ENCODE peak calls at places on chromosomes 2 and 18, in nine cellular contexts. E, F, Z, P, X, Q, Y, T and H are unnamed samples.

GRCh38 chr2:23824777-23825212 is 102.1 kb downstream of the ATAD2B start:
- DNase-seq in X (no peak), Y (peak; percentile 50), Z (no peak), P (no peak), F (peak; percentile 22), Q (peak; percentile 60), T (no peak), E (no peak), H (peak; percentile 54)

GRCh38 chr2:211751853-211752252 is 786.7 kb downstream of the ERBB4 start:
- DNase-seq in E (no peak), F (no peak), Y (no peak), Q (no peak), P (no peak), Z (no peak), X (no peak), T (no peak), H (no peak)

GRCh38 chr2:164061129-164061746 is 325.4 kb upstream of the FIGN start:
- DNase-seq in E (peak; percentile 28), F (peak; percentile 11), Q (peak; percentile 29), Y (peak; percentile 48), T (no peak), Z (no peak), X (no peak), P (no peak), H (peak; percentile 66)

GRCh38 chr2:218635719-218636118 is 23.7 kb downstream of the ZNF142 start:
- DNase-seq in T (no peak), Q (no peak), X (no peak), P (no peak), E (no peak), Y (no peak), F (no peak), Z (no peak), H (no peak)

GRCh38 chr2:238285653-238286082 is 2.7 kb downstream of the PER2 start:
- DNase-seq in Y (peak; percentile 98), P (peak; percentile 66), Q (peak; percentile 96), F (no peak), E (peak; percentile 91), X (no peak), T (peak; percentile 67), Z (no peak), H (peak; percentile 91)

GRCh38 chr2:177489719-177490301 is 97.2 kb downstream of the AGPS start:
- DNase-seq in T (no peak), P (no peak), X (no peak), Q (peak; percentile 42), E (no peak), Z (no peak), Y (peak; percentile 29), F (no peak), H (no peak)

GRCh38 chr2:174383796-174384195 is 11.7 kb upstream of the SCRN3 start:
- DNase-seq in T (no peak), E (no peak), Z (no peak), Y (no peak), X (no peak), P (no peak), F (no peak), Q (no peak), H (no peak)

GRCh38 chr18:35460719-35461118 is 37.0 kb downstream of the INO80C start:
- DNase-seq in F (no peak), Q (no peak), Y (peak; percentile 56), Z (no peak), P (no peak), X (no peak), T (no peak), E (no peak), H (no peak)

GRCh38 chr2:170155723-170156253 is 22.2 kb upstream of the MYO3B start:
- DNase-seq in T (no peak), P (no peak), E (no peak), Z (no peak), F (no peak), Y (no peak), Q (no peak), X (no peak), H (no peak)

GRCh38 chr2:240646061-240646899 is 21.0 kb downstream of the GPR35 start:
- DNase-seq in E (peak; percentile 25), P (no peak), X (no peak), Y (no peak), T (no peak), Z (no peak), F (no peak), Q (no peak), H (no peak)

GRCh38 chr2:216551669-216552068 is 53.0 kb downstream of the RPL37A start:
- DNase-seq in P (no peak), T (no peak), F (no peak), Q (no peak), Z (no peak), E (no peak), Y (peak; percentile 85), X (no peak), H (no peak)

GRCh38 chr2:204533629-204534370 is 11.5 kb upstream of the PARD3B start:
- DNase-seq in T (no peak), P (no peak), Y (peak; percentile 69), X (no peak), Q (peak; percentile 33), E (no peak), F (no peak), Z (no peak), H (peak; percentile 33)

GRCh38 chr2:172849519-172850217 is 114.0 kb downstream of the RAPGEF4 start:
- DNase-seq in X (no peak), E (no peak), Y (peak; percentile 51), Z (no peak), Q (no peak), P (no peak), T (no peak), F (no peak), H (no peak)

GRCh38 chr2:7771781-7772180 is 854.6 kb downstream of the RNF144A start:
- DNase-seq in T (no peak), X (no peak), P (no peak), Q (no peak), Z (no peak), Y (no peak), E (no peak), F (no peak), H (no peak)

GRCh38 chr2:31505133-31505532 is 75.6 kb downstream of the SRD5A2 start:
- DNase-seq in P (no peak), X (no peak), T (no peak), Y (no peak), E (no peak), Z (no peak), F (no peak), Q (no peak), H (no peak)

GRCh38 chr2:43034242-43034619 is 192.2 kb downstream of the ZFP36L2 start:
- DNase-seq in P (no peak), Q (no peak), E (no peak), Z (no peak), Y (no peak), F (no peak), T (no peak), X (no peak), H (no peak)

GRCh38 chr2:43032248-43032893 is 194.0 kb downstream of the ZFP36L2 start:
- DNase-seq in P (peak; percentile 66), Q (peak; percentile 68), E (peak; percentile 51), Y (no peak), T (no peak), X (no peak), Z (no peak), F (no peak), H (no peak)

GRCh38 chr2:43034921-43035320 is 191.5 kb downstream of the ZFP36L2 start:
- DNase-seq in Z (no peak), P (no peak), F (no peak), X (no peak), T (no peak), E (no peak), Q (no peak), Y (no peak), H (no peak)

GRCh38 chr2:43032894-43033270 is 193.5 kb downstream of the ZFP36L2 start:
- DNase-seq in Y (no peak), X (no peak), E (no peak), T (no peak), F (no peak), Q (no peak), Z (no peak), P (no peak), H (no peak)

GRCh38 chr2:43033466-43034241 is 192.8 kb downstream of the ZFP36L2 start:
- DNase-seq in X (no peak), P (no peak), Q (no peak), F (no peak), T (no peak), Z (no peak), Y (no peak), E (no peak), H (no peak)
- TF ChIP-seq CTCF in X (no peak), P (no peak), Q (no peak), F (no peak), T (no peak), Z (no peak), Y (no peak), E (no peak), H (no peak)

DNA sequence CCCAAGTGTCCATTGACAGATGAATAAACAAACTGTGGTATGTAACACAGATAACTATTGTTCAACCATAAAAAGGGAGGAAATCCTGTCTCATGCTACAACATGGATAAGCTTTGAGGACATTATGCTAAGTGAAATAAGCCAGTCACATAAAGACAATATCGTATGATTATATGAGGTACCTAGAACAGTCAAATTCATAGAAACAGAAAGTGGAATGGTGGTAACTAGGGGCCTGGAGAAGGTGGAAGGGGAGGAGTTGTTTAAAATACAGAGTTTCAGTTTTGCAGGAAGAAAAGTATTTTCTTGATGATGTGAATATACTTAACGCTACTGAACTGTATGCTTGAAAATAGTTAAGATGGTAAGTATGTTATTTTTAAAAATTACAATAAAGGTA is 304.6 kb upstream of the CXCR4 start:
- DNase-seq in Q (no peak), X (no peak), T (no peak), P (no peak), Y (no peak), F (no peak), E (no peak), Z (no peak), H (no peak)
- TF ChIP-seq CTCF in Q (no peak), X (no peak), T (no peak), P (no peak), Y (no peak), F (no peak), E (no peak), Z (no peak), H (no peak)

DNA sequence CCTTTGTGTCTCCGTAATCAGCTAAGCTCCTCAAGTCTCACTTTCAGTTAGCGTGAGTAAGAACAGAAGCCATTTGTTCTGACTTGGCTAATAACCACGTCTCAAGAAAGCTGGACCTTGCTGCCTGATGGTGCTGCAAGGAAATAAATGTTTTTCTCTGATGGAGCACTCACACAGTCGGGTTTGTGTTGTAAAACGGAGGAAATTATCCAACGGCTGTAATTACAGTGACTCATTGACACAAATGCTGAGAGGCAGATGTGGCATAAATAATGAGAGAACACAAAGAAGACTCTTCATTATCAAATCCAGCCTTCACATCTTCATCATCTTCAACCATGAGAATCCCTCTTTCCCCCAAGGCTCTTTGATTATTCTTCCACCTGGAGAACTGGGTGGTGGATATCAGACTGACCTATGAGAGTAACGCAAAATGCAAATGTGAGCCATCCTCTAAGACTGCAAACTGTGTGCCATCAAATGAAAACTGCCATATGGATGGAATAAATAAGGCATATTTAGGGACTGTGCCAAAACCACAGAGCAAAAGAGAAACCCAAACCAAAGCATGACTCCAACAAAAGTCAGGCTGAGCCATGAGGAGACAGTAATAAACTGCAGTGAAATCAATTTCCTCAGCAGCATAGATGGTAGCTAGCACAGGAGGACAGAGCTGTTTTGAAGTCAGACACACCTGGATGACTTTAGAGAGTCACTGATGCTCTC is 252.5 kb downstream of the RND3 start:
- DNase-seq in Y (peak; percentile 41), Q (no peak), X (no peak), T (no peak), P (no peak), Z (no peak), E (no peak), F (no peak), H (no peak)
- TF ChIP-seq CTCF in Y (no peak), Q (no peak), X (no peak), T (no peak), P (no peak), Z (no peak), E (no peak), F (no peak), H (no peak)

GRCh38 chr2:143282684-143283083 is 153.5 kb downstream of the ARHGAP15 start:
- DNase-seq in Q (no peak), F (peak; percentile 52), Z (no peak), Y (peak; percentile 7), P (no peak), T (no peak), E (no peak), X (no peak), H (no peak)
- TF ChIP-seq CTCF in Q (no peak), F (peak; percentile 49), Z (peak; percentile 22), Y (peak; percentile 16), P (peak; percentile 23), T (no peak), E (no peak), X (no peak), H (no peak)